ENCODE peak calls at places on chromosome 9, in ten cellular contexts. M is esophagus squamous epithelium, A is body of pancreas, Q is H7, G is brain microvascular endothelial cell, Z is AG04449, U is osteoblast, J is GM23248, R is GM23338, W is GM12865. E is an unnamed sample.

GRCh38 chr9:113375057-113376023 is 1.4 kb downstream of the HDHD3 start:
- DNase-seq in W (no peak), R (no peak), Q (peak), A (peak), U (peak), J (peak), G (peak), Z (no peak), M (no peak), E (no peak)

GRCh38 chr9:4741365-4742031 is 496 bp upstream of the AK3 start:
- DNase-seq in A (peak), G (no peak), U (peak), R (peak), Z (no peak), W (no peak), J (peak), M (no peak), Q (no peak), E (no peak)

GRCh38 chr9:76759726-76760125 is 4.5 kb upstream of the PCA3 start:
- DNase-seq in A (no peak), W (peak), Q (no peak), G (no peak), U (no peak), R (no peak), Z (no peak), J (no peak), M (no peak), E (no peak)

GRCh38 chr9:109064963-109065701 is 51.8 kb upstream of the CTNNAL1 start:
- DNase-seq in Z (no peak), Q (no peak), W (no peak), R (no peak), J (peak), U (peak), A (no peak), M (no peak), G (no peak), E (no peak)

GRCh38 chr9:23545728-23546127 is 280.3 kb downstream of the ELAVL2 start:
- DNase-seq in U (no peak), Z (no peak), J (no peak), Q (no peak), R (no peak), M (no peak), G (no peak), W (no peak), A (no peak), E (no peak)

GRCh38 chr9:23582836-23583235 is 243.2 kb downstream of the ELAVL2 start:
- DNase-seq in Q (no peak), U (no peak), W (no peak), Z (no peak), R (no peak), M (no peak), J (no peak), A (no peak), G (no peak), E (no peak)

GRCh38 chr9:396397-396796 is 181.7 kb downstream of the DOCK8 start:
- DNase-seq in G (no peak), R (no peak), M (no peak), Q (no peak), Z (no peak), W (no peak), J (no peak), A (no peak), U (no peak), E (peak)

GRCh38 chr9:87280421-87280820 is 217.2 kb upstream of the DAPK1 start:
- DNase-seq in U (peak), G (peak), Z (peak), J (no peak), M (no peak), A (no peak), R (no peak), W (no peak), Q (no peak), E (no peak)

GRCh38 chr9:129487658-129488483 is 133.0 kb downstream of the C9orf50 start:
- DNase-seq in Q (peak), M (no peak), U (peak), W (no peak), G (peak), R (peak), J (peak), Z (no peak), A (peak), E (peak)

GRCh38 chr9:85155380-85155779 is 485.9 kb downstream of the NTRK2 start:
- DNase-seq in J (no peak), Z (no peak), M (no peak), W (no peak), A (no peak), Q (no peak), R (no peak), U (no peak), G (no peak), E (no peak)

GRCh38 chr9:80866576-80867227 is 822.6 kb downstream of the TLE1 start:
- DNase-seq in U (no peak), G (peak), W (no peak), Z (no peak), Q (no peak), R (no peak), J (no peak), M (no peak), A (no peak), E (no peak)

GRCh38 chr9:113886933-113887332 is 10.8 kb downstream of the ZNF618 start:
- DNase-seq in R (no peak), M (no peak), U (peak), A (no peak), Z (no peak), W (no peak), J (peak), G (peak), Q (no peak), E (no peak)

GRCh38 chr9:126320158-126320922 is 6.3 kb upstream of the MVB12B start:
- DNase-seq in U (no peak), J (peak), Z (no peak), G (no peak), Q (no peak), M (no peak), R (no peak), A (no peak), W (no peak), E (no peak)

GRCh38 chr9:89655990-89656657 is 51.3 kb downstream of the GADD45G start:
- DNase-seq in W (peak), J (no peak), R (no peak), M (no peak), A (no peak), G (no peak), U (no peak), Z (no peak), Q (no peak), E (no peak)

GRCh38 chr9:89658401-89658800 is 53.6 kb downstream of the GADD45G start:
- DNase-seq in R (no peak), G (no peak), U (no peak), Z (no peak), J (no peak), M (no peak), Q (no peak), W (no peak), A (no peak), E (no peak)

GRCh38 chr9:89654025-89654662 is 49.3 kb downstream of the GADD45G start:
- DNase-seq in M (no peak), G (no peak), J (no peak), R (no peak), U (no peak), Z (no peak), Q (no peak), A (peak), W (no peak), E (no peak)

GRCh38 chr9:89657765-89658164 is 53.0 kb downstream of the GADD45G start:
- DNase-seq in Z (no peak), Q (no peak), A (no peak), U (no peak), M (no peak), J (no peak), W (peak), R (no peak), G (no peak), E (no peak)

DNA sequence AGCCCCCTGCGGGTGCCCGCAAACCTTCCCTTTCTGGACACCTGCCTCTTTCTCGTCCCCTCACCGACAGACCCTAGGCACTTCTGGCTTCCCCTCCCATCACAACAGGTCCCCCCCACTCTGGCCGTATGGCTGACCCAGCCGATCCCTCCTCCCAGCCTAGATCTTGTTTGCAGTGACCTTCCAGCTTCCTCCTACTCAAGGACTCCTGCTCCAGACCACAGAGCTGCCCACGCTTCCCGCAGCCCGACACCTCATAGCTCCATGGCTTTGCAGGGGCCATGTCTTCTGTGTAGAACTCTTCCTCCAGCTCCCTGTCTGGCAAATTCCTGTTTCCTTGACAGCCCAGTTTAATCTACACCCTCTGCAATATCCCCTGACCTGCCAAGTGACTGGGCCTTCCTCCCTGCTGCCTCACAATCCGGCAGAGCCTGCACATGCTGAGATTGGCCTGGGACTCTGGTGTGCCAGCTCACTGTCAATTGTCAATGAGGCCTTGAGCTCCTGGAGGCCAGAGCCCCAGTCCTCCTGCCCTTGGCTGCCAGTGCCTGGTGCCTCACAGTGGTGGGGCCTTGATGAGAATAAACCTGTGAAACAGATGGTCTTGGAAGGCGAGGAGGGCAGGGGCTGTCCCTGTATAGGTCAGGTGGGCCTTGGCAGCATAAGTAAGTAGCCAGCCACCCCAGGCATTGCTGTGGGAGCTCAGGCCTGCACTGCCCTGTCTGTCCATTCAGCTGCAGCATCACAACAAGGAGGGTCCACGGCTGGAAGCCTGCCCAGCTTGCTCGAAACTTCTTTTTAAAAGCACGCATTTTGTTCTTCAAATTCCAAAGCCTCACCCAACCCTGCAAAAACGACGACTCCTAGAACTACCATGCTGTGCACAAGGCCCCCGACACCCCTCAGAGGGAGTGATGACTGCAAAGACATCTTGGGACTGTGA is 50.5 kb downstream of the GADD45G start:
- DNase-seq in J (no peak), A (peak), M (no peak), U (no peak), W (no peak), G (no peak), Z (no peak), R (no peak), Q (no peak), E (no peak)
- H3K4me3 ChIP-seq in J (no peak), A (no peak), M (no peak), U (no peak), W (no peak), G (no peak), Z (no peak), R (no peak), Q (no peak), E (no peak)

GRCh38 chr9:116152941-116153764 is 438 bp upstream of the PAPPA start:
- DNase-seq in R (peak), A (no peak), U (peak), Z (no peak), Q (peak), G (peak), W (no peak), M (no peak), J (peak), E (no peak)

GRCh38 chr9:116154976-116155699 is 1.5 kb downstream of the PAPPA start:
- DNase-seq in Z (no peak), A (no peak), J (peak), R (peak), U (peak), W (no peak), Q (peak), G (peak), M (no peak), E (no peak)

GRCh38 chr9:116155700-116156045 is 2.1 kb downstream of the PAPPA start:
- DNase-seq in A (no peak), R (peak), M (no peak), U (peak), Q (peak), G (no peak), Z (no peak), W (no peak), J (peak), E (no peak)

GRCh38 chr9:116153765-116154333 is at the start of gene PAPPA:
- DNase-seq in Q (no peak), M (no peak), W (no peak), G (no peak), A (no peak), U (peak), R (peak), Z (no peak), J (peak), E (peak)

GRCh38 chr9:116154334-116154975 is 864 bp downstream of the PAPPA start:
- DNase-seq in U (peak), A (peak), R (peak), Z (no peak), J (peak), Q (peak), W (no peak), M (no peak), G (no peak), E (peak)
- H3K4me3 ChIP-seq in U (peak), A (peak), R (peak), Z (peak), J (peak), Q (peak), W (no peak), M (peak), G (peak), E (peak)

DNA sequence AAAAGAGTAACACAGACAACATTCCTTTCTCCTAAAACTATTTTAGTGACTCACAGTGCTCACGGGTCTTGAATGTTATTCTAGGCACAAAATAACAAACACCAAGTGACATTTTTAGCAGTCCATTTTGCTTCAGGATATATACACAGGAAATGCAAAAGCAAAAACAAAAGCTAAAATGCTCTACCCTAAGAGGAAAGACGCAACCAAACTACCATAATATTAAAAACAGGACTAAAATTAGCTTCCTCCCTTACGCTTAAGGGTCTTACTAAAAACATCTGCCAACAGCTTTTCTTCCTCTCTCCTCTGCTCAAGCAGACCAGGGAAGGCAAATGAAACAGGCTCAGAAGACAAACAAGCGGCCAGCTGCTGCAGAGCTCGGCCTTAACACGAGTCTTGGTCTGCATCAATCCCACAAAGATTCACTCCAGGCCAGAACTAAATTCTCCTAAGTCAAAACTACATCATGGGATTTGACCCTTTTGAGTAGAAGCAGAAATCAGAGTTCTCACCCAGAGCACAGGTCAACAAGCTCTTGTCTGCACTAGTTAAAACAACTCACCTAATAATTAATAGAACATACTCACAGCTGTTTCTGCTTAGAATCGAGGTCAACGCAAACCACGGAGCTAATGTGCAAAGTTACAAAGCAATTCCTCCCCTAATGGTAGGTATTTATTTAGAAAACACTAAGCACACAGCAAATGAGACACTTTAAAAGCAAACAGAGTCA is 62.3 kb downstream of the RAPGEF1 start:
- DNase-seq in R (no peak), A (no peak), Q (no peak), J (peak), Z (no peak), W (peak), G (peak), M (no peak), U (peak), E (no peak)
- H3K4me3 ChIP-seq in R (no peak), A (no peak), Q (no peak), J (peak), Z (peak), W (peak), G (no peak), M (no peak), U (peak), E (no peak)

DNA sequence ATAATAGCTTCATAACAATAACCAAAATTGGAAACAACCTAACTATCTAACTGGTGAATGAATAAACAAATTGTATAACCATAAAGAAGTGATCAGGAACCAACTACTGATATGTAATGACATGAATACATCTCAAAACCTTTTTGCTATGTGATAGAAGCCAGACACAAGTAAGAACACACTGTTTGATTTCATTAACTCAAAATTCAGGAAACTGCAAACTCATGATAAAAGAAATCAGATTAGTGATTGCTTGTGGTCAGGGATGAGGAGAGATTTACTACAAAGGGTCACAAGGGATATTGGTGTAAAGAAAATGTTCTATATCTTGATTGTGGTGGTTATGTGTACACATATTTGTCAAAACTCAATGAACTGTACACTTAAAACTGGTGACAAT is 22.6 kb upstream of the BRINP1 start:
- DNase-seq in A (no peak), J (no peak), M (no peak), G (no peak), U (no peak), Q (no peak), Z (no peak), W (no peak), R (no peak), E (no peak)
- H3K4me3 ChIP-seq in A (no peak), J (no peak), M (no peak), G (no peak), U (no peak), Q (no peak), Z (no peak), W (no peak), R (no peak), E (no peak)

DNA sequence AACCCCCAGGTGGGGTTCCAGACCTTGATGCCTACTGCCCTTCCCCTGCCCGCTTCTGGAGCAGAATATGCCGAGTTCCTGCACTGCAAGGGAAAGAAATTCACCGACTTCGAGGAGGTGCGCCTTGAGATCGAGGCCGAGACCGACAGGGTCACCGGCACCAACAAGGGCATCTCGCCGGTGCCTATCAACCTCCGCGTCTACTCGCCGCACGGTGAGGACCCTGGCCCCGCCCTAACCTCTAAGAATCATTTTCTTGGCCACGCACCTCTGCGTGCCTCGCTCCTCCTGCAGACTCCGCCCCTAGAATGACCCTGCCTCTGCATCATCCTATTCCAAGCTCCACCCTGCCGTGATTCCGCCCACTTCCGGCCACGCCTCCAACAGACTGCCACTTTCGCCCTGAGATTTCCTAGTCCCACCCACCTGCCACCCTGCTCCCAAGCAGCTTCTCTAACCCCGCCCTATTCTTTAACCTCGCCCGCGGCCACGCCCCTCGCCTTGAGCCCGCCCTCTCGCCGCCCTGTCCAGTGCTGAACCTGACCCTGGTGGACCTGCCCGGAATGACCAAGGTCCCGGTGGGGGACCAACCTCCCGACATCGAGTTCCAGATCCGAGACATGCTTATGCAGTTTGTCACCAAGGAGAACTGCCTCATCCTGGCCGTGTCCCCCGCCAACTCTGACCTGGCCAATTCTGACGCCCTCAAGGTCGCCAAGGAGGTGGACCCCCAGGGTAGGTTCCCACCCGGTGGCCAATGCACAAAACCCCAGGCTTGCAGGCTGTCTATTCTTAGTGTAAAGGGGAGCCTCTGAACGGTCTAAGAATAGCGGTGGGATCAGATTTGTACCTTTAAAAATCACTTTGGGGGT is 15.6 kb downstream of the DNM1 start:
- DNase-seq in Z (no peak), M (peak), Q (peak), R (peak), W (peak), A (peak), G (peak), J (peak), U (peak), E (peak)
- H3K4me3 ChIP-seq in Z (no peak), M (peak), Q (peak), R (peak), W (peak), A (no peak), G (peak), J (no peak), U (peak), E (no peak)

DNA sequence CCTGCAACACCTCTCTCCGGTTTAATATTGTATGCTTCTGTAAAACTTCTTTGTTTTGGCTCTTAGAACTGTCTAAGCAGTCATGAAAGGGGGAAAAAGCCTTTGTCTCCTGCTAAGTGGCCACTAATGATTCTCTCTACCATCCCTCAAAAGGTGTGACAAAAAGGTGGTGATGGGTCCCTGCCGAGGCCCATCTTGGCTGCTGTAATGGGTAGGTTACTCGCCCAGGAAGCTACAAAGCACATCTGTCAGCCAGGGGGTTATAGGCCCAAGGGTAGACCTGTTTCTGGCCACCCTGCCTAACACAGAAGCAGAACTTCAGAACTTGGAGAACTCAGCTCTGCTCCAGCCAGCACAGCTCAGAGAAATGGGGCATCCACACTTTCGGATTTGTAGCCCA is 1.6 kb downstream of the FAM219A start:
- DNase-seq in G (no peak), W (no peak), A (no peak), J (no peak), Z (no peak), U (no peak), M (no peak), R (no peak), Q (no peak), E (no peak)
- H3K4me3 ChIP-seq in G (peak), W (no peak), A (no peak), J (peak), Z (peak), U (peak), M (peak), R (peak), Q (peak), E (peak)

GRCh38 chr9:38063363-38063707 is 5.7 kb downstream of the SHB start:
- DNase-seq in W (no peak), Q (no peak), J (no peak), A (no peak), R (no peak), Z (no peak), M (no peak), G (no peak), U (no peak), E (no peak)

GRCh38 chr9:38065369-38066075 is 3.5 kb downstream of the SHB start:
- DNase-seq in U (no peak), R (no peak), Q (no peak), A (no peak), Z (no peak), W (peak), J (no peak), M (no peak), G (no peak), E (no peak)

GRCh38 chr9:38066907-38067610 is 2.0 kb downstream of the SHB start:
- DNase-seq in M (no peak), G (no peak), J (peak), U (peak), A (peak), W (peak), R (peak), Z (no peak), Q (peak), E (peak)

GRCh38 chr9:38066167-38066906 is 2.7 kb downstream of the SHB start:
- DNase-seq in M (no peak), Q (peak), G (no peak), Z (no peak), J (peak), W (peak), A (peak), R (peak), U (peak), E (peak)

GRCh38 chr9:38064842-38065368 is 4.1 kb downstream of the SHB start:
- DNase-seq in Z (no peak), G (no peak), M (no peak), Q (no peak), J (no peak), R (no peak), A (no peak), W (no peak), U (no peak), E (no peak)
- H3K4me3 ChIP-seq in Z (peak), G (peak), M (no peak), Q (no peak), J (no peak), R (no peak), A (no peak), W (no peak), U (no peak), E (no peak)